ENCODE peak calls at places on chromosomes 16 and 17, in seven cellular contexts. Y is left ventricle myocardium inferior, T is cardiac fibroblast, C is mucosa of descending colon, P is dorsolateral prefrontal cortex, F is fibroblast of the aortic adventitia, J is fibroblast of villous mesenchyme. X is an unnamed sample.

GRCh38 chr17:50045154-50045553 is 10.8 kb upstream of the ITGA3 start:
- DNase-seq in P (no peak), Y (no peak), T (no peak), F (no peak), J (no peak), C (peak; percentile 49), X (no peak)

GRCh38 chr17:79504181-79504605 is 106.7 kb downstream of the RBFOX3 start:
- DNase-seq in F (no peak), P (no peak), J (no peak), T (no peak), C (no peak), Y (no peak), X (no peak)

GRCh38 chr17:47615766-47616424 is 33.8 kb upstream of the KPNB1 start:
- DNase-seq in C (no peak), Y (no peak), F (peak; percentile 75), P (no peak), T (peak; percentile 77), J (peak; percentile 66), X (no peak)

GRCh38 chr16:84047626-84048025 is 5.0 kb upstream of the SLC38A8 start:
- DNase-seq in C (peak; percentile 27), Y (no peak), P (no peak), T (no peak), J (no peak), F (no peak), X (no peak)

GRCh38 chr17:17416400-17417360 is 60.1 kb upstream of the MED9 start:
- DNase-seq in P (no peak), C (no peak), Y (peak; percentile 33), T (peak; percentile 94), F (peak; percentile 68), J (peak; percentile 73), X (no peak)

GRCh38 chr17:58513391-58513912 is 986 bp downstream of the MTMR4 start:
- DNase-seq in Y (no peak), C (no peak), T (no peak), J (no peak), P (no peak), F (no peak), X (no peak)

GRCh38 chr17:21125862-21126261 is 902 bp upstream of the DHRS7B start:
- DNase-seq in C (no peak), T (no peak), Y (no peak), P (no peak), F (no peak), J (no peak), X (no peak)

GRCh38 chr16:74842413-74842812 is 67.8 kb upstream of the FA2H start:
- DNase-seq in Y (no peak), T (no peak), F (no peak), C (no peak), J (no peak), P (no peak), X (no peak)

GRCh38 chr16:17246974-17247718 is 223.6 kb downstream of the XYLT1 start:
- DNase-seq in T (no peak), C (no peak), J (no peak), P (no peak), Y (no peak), F (no peak), X (no peak)

GRCh38 chr16:89023621-89024511 is 46.9 kb upstream of the CBFA2T3 start:
- DNase-seq in C (peak; percentile 24), Y (peak; percentile 2), P (no peak), J (no peak), F (no peak), T (no peak), X (no peak)

GRCh38 chr16:556479-557173 is 3.6 kb upstream of the PRR35 start:
- DNase-seq in J (no peak), C (no peak), T (no peak), Y (no peak), P (no peak), F (no peak), X (no peak)

GRCh38 chr17:35314415-35315216 is 58.8 kb downstream of the SLFN11 start:
- DNase-seq in J (no peak), C (no peak), T (peak; percentile 25), P (no peak), F (no peak), Y (no peak), X (no peak)

DNA sequence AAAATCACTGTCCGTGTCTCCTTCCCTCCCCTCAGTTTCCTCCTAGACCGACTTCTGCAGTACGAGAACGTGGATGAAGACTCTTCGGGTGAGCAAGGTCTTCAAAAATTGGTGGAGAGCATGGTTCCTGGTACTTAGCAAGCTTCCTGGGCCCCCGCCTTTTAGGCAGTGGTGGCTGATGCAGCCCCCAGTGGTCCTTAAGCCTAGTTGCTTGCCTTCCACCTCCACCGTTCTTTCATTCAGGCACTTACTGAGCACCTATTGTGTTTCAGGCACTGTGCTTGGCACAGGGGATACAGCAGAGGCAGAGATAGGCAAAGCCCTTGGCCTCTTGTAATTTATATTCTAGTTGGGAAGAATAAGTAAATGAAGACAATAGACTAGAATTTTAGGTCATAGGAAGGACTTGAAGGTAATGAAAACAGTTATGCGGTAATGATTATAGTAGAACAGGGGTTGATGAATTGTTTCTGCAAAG is 771 bp downstream of the INO80E start:
- DNase-seq in F (no peak), T (no peak), Y (no peak), C (no peak), P (no peak), J (no peak), X (no peak)
- TF ChIP-seq CTCF in F (no peak), T (no peak), Y (no peak), C (no peak), P (no peak), J (no peak), X (no peak)

GRCh38 chr16:53501216-53501859 is 1.7 kb downstream of the AKTIP start:
- DNase-seq in C (no peak), J (peak; percentile 56), Y (no peak), T (peak; percentile 31), F (peak; percentile 20), P (no peak), X (no peak)

GRCh38 chr16:53504665-53505064 is 1.7 kb upstream of the AKTIP start:
- DNase-seq in T (peak; percentile 95), F (peak; percentile 34), Y (no peak), P (no peak), J (peak; percentile 46), C (no peak), X (peak; percentile 95)

GRCh38 chr16:53504161-53504663 is 1.2 kb upstream of the AKTIP start:
- DNase-seq in J (peak; percentile 54), F (peak; percentile 72), Y (peak; percentile 58), T (peak; percentile 88), P (no peak), C (peak; percentile 75), X (peak; percentile 41)

GRCh38 chr16:53502331-53503269 is at the start of gene AKTIP:
- DNase-seq in J (peak; percentile 34), C (peak; percentile 80), P (no peak), F (peak; percentile 53), Y (peak; percentile 37), T (peak; percentile 52), X (peak; percentile 9)

DNA sequence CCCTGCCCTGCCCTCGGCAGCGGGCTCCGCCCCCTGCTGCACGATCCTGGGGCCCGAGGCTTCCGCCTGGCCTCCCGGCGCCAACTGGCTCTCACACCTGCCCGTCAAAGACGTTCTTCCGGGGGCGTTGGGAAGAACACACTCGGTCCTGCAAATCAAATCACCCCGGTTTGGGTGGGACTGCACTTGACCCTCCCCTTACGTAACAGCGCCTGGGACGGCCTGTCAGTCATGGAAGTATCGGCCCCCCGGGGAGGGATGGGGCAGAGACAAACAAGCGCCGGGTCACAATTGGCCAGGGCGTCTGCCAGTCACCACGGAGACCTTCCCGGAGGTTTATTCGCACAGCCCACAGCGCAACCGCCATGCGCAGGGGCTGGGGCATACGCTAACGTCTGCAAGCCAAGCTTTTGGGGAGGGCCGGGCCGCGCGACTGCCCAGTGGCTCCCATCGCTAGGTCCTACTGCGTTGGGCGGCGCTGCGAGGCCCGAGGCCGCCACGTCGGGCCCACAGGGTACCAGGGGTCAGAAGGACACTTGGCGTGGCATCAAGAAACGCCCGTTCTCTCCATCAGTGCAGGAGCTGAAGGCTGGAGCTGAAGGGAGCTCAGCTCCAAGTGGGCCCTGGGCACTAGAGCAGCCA is 382 bp upstream of the AKTIP start:
- DNase-seq in Y (peak; percentile 100), T (peak; percentile 100), J (peak; percentile 100), F (peak; percentile 100), P (peak; percentile 100), C (peak; percentile 100), X (peak; percentile 100)
- H3K4me3 ChIP-seq in Y (peak overlapping the region; percentile 90), T (peak overlapping the region; percentile 83), J (peak overlapping the region; percentile 84), F (peak overlapping the region; percentile 72), P (peak overlapping the region; percentile 75), C (peak overlapping the region; percentile 78), X (peak overlapping the region; percentile 62)

GRCh38 chr17:72479113-72479512 is 358.3 kb downstream of the SOX9 start:
- DNase-seq in T (no peak), F (no peak), J (no peak), C (no peak), Y (no peak), P (no peak), X (no peak)
- TF ChIP-seq CTCF in T (no peak), F (no peak), J (no peak), C (no peak), Y (no peak), P (no peak), X (peak; percentile 30)

GRCh38 chr16:1709356-1709755 is 3.4 kb downstream of the MAPK8IP3 start:
- DNase-seq in T (no peak), J (no peak), P (no peak), Y (no peak), C (no peak), F (no peak), X (no peak)
- H3K4me3 ChIP-seq in T (no peak overlapping the region), J (no peak overlapping the region), P (peak overlapping the region; percentile 26), Y (peak overlapping the region; percentile 97), C (no peak overlapping the region), F (no peak overlapping the region), X (no peak overlapping the region)

DNA sequence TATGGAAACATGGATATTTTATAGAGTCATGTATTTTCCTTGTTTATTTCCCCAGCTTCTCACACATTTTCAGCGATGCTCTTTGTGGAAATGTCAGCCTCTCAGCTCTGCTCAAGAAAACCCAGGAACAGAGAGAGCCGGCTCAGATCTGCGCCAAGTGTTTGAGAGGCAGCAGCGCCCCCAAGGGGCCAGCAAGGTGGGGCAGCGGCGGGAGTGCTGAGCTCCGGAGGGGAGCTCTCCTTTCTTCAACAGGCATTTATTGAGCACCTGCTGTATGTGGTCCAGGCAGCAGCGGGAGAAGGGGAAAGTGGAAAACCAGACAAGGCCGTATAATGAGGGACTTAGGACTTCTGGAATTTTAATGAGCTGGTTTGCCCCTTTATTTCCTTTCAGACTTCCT is 421.1 kb upstream of the C16orf82 start:
- DNase-seq in C (no peak), F (no peak), J (no peak), P (peak; percentile 28), T (no peak), Y (no peak), X (no peak)
- TF ChIP-seq CTCF in C (no peak), F (no peak), J (no peak), P (peak; percentile 53), T (no peak), Y (peak; percentile 29), X (no peak)

X was measured in retinal pigment epithelial cell.